ENCODE peak calls at places on chromosomes 7 and 10, in five cellular contexts. N, E, V, A and X are unnamed samples.

GRCh38 chr7:35380739-35381224 is 126.9 kb upstream of the TBX20 start:
- DNase-seq in N (no peak), E (no peak), V (no peak), A (no peak), X (no peak)

GRCh38 chr10:123147635-123148413 is at the start of gene HMX2:
- DNase-seq in N (peak), E (no peak), V (no peak), A (peak), X (peak)

GRCh38 chr7:74544706-74545469 is 91.2 kb downstream of the GTF2IRD1 start:
- DNase-seq in N (peak), E (no peak), V (no peak), A (no peak), X (no peak)

GRCh38 chr7:120843121-120843520 is 14.8 kb downstream of the TSPAN12 start:
- DNase-seq in N (no peak), E (no peak), V (no peak), A (no peak), X (no peak)

GRCh38 chr10:13371879-13372470 is 23.9 kb upstream of the SEPHS1 start:
- DNase-seq in N (peak), E (peak), V (no peak), A (peak), X (peak)

GRCh38 chr7:134547738-134548054 is 1.2 kb upstream of the AKR1B15 start:
- DNase-seq in N (no peak), E (no peak), V (no peak), A (no peak), X (no peak)

GRCh38 chr7:99078416-99078815 is 65.5 kb downstream of the SMURF1 start:
- DNase-seq in N (no peak), E (no peak), V (no peak), A (peak), X (no peak)

GRCh38 chr7:12963435-12963834 is 276.0 kb downstream of the ARL4A start:
- DNase-seq in N (no peak), E (no peak), V (no peak), A (no peak), X (no peak)

GRCh38 chr10:101830322-101831168 is 12.3 kb upstream of the OGA start:
- DNase-seq in N (peak), E (peak), V (peak), A (peak), X (peak)